ENCODE peak calls at places on chromosomes 2 and 18, in seven cellular contexts. Y, O, E, L, F, C and W are unnamed samples.

GRCh38 chr2:71713581-71714580 is 260.5 kb downstream of the DYSF start:
- DNase-seq in Y (no peak), O (no peak), E (peak), L (no peak), F (no peak), C (no peak), W (no peak)

GRCh38 chr2:132521321-132521720 is 104.7 kb downstream of the GPR39 start:
- DNase-seq in Y (no peak), O (no peak), E (no peak), L (peak), F (no peak), C (no peak), W (peak)

GRCh38 chr2:167964650-167965404 is 282.6 kb downstream of the STK39 start:
- DNase-seq in Y (no peak), O (no peak), E (no peak), L (peak), F (no peak), C (no peak), W (no peak)

GRCh38 chr18:2147424-2147823 is 423.9 kb downstream of the METTL4 start:
- DNase-seq in Y (no peak), O (no peak), E (no peak), L (no peak), F (no peak), C (no peak), W (no peak)

GRCh38 chr2:233210843-233211600 is 40.5 kb upstream of the ATG16L1 start:
- DNase-seq in Y (peak), O (peak), E (peak), L (no peak), F (peak), C (no peak), W (peak)

GRCh38 chr18:8080092-8080491 is 513.0 kb downstream of the PTPRM start:
- DNase-seq in Y (no peak), O (no peak), E (no peak), L (no peak), F (no peak), C (no peak), W (no peak)

GRCh38 chr2:113357071-113357470 is 78.3 kb upstream of the PAX8 start:
- DNase-seq in Y (no peak), O (no peak), E (no peak), L (no peak), F (no peak), C (no peak), W (no peak)

GRCh38 chr2:45826889-45827635 is 175.6 kb downstream of the PRKCE start:
- DNase-seq in Y (no peak), O (no peak), E (peak), L (no peak), F (no peak), C (no peak), W (no peak)

GRCh38 chr2:55038428-55038827 is 11.8 kb downstream of the RTN4 start:
- DNase-seq in Y (no peak), O (no peak), E (no peak), L (no peak), F (no peak), C (no peak), W (no peak)

GRCh38 chr2:16725549-16725948 is 59.9 kb upstream of the CYRIA start:
- DNase-seq in Y (no peak), O (no peak), E (no peak), L (no peak), F (no peak), C (no peak), W (no peak)

GRCh38 chr2:103138123-103138886 is 376.5 kb downstream of the TMEM182 start:
- DNase-seq in Y (no peak), O (no peak), E (no peak), L (no peak), F (no peak), C (no peak), W (no peak)

GRCh38 chr2:5725794-5726463 is 33.7 kb downstream of the SOX11 start:
- DNase-seq in Y (no peak), O (peak), E (no peak), L (peak), F (no peak), C (no peak), W (no peak)

GRCh38 chr2:217951091-217951490 is 51.7 kb downstream of the TNS1 start:
- DNase-seq in Y (no peak), O (no peak), E (peak), L (no peak), F (no peak), C (no peak), W (no peak)

GRCh38 chr18:5238371-5238758 is 41.3 kb upstream of the AKAIN1 start:
- DNase-seq in Y (no peak), O (no peak), E (peak), L (peak), F (peak), C (no peak), W (no peak)

GRCh38 chr2:217218269-217219140 is 358.6 kb upstream of the TNP1 start:
- DNase-seq in Y (peak), O (no peak), E (peak), L (no peak), F (no peak), C (no peak), W (no peak)

GRCh38 chr18:23227729-23228075 is 92.4 kb downstream of the CABLES1 start:
- DNase-seq in Y (no peak), O (peak), E (no peak), L (no peak), F (no peak), C (no peak), W (no peak)

DNA sequence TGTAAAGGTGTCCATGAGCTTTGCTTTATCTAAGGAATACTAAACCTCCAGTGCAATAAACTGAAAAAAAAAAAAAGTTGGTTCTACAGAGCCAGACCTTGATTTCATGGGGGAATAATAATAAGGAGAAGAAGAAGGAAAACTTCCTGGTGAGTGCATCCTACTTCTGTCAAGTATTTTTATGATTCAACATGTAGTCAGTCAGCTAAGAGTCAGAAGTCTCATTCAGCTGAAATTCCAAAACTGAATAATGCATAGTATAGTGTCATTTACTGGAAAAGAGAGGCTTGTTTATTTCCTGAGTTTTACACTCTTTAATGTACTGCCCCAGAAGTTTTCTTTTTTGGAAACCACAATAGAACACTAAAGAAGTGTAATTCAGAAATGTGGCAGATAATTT is 77.8 kb upstream of the TACR1 start:
- DNase-seq in Y (peak), O (no peak), E (no peak), L (no peak), F (no peak), C (no peak), W (peak)
- H3K4me3 ChIP-seq in Y (no peak), O (no peak), E (no peak), L (no peak), F (no peak), C (no peak), W (no peak)

DNA sequence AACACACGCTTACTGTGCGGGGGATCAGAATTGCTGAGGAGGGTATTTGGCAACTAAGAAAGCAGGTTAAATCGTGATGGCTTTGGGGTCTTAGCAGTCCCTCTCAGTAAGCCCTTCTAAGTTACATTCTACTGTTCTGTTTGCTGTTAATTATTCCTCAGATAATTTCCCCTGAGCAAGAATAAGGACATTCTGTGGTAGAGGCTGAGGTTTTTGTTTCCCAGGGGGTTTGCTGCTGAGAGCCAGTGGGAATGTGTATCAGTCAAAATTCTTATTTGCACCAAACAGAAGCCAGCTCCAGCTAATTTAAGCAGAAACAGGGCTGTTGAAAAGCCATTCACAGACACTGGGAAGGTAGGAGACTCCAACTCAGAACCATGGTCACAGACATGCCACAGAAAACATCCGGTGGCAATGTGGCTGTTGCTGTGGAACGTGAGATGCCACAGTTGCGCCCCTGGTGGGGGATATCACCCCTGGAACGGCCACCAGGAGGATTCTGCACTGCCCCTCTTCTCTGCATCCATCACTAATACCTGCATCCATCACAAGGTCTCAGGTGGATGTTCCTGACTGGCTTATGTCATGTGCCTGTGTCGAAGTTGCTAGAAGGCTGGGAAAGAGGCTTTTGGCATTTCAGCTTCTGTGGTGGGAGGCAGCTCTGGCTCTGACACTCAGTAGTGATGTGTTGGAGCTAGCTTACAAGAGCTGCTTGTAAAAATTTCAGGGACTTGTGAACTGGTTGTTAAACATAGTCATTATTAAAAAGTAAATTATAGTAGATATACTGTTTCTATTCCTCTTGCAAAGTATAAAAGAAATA is 23.2 kb downstream of the SLC4A3 start:
- DNase-seq in Y (no peak), O (no peak), E (no peak), L (no peak), F (no peak), C (no peak), W (no peak)
- TF ChIP-seq CTCF in Y (no peak), O (no peak), E (no peak), L (no peak), F (no peak), C (no peak), W (no peak)

GRCh38 chr2:105596522-105596921 is 148.2 kb upstream of the NCK2 start:
- DNase-seq in Y (no peak), O (no peak), E (no peak), L (no peak), F (no peak), C (no peak), W (no peak)

GRCh38 chr2:105598404-105598803 is 146.3 kb upstream of the NCK2 start:
- DNase-seq in Y (no peak), O (no peak), E (no peak), L (no peak), F (no peak), C (no peak), W (no peak)

GRCh38 chr2:105597011-105597830 is 147.5 kb upstream of the NCK2 start:
- DNase-seq in Y (no peak), O (no peak), E (no peak), L (no peak), F (no peak), C (no peak), W (no peak)

GRCh38 chr2:105598853-105599252 is 145.9 kb upstream of the NCK2 start:
- DNase-seq in Y (no peak), O (no peak), E (no peak), L (no peak), F (no peak), C (no peak), W (no peak)

DNA sequence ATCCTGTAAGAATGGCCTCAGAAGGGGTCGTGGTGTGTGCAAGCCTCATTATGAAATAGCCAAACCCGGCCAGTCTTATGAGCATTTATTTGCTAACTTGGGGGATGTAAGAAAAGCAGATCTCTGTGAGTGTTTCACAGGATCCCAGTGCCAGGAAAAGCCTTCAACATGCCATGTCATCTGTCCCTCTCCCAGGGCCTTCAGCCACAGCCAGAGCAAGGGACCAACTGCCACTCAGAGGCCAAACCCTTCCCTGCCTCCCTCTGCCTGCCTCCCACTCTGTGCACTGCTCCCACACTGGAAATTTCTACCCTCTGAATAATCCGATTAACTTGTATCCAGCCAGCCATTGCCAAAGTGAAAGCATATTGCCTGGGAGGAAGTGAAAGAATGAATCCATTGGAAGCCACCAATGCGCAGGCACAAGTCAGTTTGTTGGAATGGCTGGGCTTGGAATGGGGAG is 146.8 kb upstream of the NCK2 start:
- DNase-seq in Y (no peak), O (no peak), E (no peak), L (no peak), F (no peak), C (no peak), W (no peak)
- H3K4me3 ChIP-seq in Y (no peak), O (no peak), E (no peak), L (no peak), F (no peak), C (no peak), W (no peak)

DNA sequence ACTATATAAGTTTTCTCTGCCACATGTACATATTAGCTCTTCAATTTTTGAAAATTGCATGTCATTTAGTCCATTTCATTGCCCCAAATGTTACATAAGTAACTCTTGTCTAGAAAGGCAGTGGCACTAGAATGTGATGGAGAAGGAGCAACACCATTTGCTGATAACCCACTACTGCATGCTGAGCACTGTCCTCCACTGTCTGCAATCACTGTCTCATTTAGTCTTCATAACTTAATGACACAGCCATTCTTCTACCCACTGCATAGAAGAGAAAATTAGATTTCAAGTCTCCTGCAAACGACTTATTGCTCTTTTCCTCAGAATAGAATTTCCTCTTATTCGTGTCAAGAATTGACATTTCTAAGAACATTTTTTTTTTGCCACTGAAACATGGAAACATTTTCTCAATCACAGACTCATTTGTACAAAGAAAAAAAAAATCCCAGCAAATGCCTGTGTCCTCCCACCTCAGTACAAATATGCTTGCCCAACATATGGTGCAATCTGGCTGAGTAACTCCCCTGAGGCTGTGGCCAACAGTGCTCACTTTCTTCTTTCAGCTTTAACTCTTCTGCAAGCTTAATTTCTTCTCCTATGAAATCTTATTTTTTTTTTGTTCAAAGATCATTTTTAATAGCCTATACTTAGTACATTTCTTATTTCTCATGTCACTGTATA is 768.6 kb upstream of the HS6ST1 start:
- DNase-seq in Y (no peak), O (no peak), E (peak), L (no peak), F (peak), C (no peak), W (no peak)
- TF ChIP-seq CTCF in Y (no peak), O (no peak), E (no peak), L (no peak), F (no peak), C (no peak), W (no peak)

GRCh38 chr2:162166745-162167144 is 14.7 kb upstream of the GCG start:
- DNase-seq in Y (no peak), O (no peak), E (no peak), L (no peak), F (no peak), C (no peak), W (no peak)
- H3K4me3 ChIP-seq in Y (no peak), O (no peak), E (no peak), L (no peak), F (no peak), C (no peak), W (no peak)

GRCh38 chr2:238106698-238107524 is 6.8 kb downstream of the ESPNL start:
- DNase-seq in Y (no peak), O (no peak), E (peak), L (peak), F (no peak), C (no peak), W (no peak)
- TF ChIP-seq CTCF in Y (peak), O (peak), E (no peak), L (peak), F (no peak), C (peak), W (peak)

DNA sequence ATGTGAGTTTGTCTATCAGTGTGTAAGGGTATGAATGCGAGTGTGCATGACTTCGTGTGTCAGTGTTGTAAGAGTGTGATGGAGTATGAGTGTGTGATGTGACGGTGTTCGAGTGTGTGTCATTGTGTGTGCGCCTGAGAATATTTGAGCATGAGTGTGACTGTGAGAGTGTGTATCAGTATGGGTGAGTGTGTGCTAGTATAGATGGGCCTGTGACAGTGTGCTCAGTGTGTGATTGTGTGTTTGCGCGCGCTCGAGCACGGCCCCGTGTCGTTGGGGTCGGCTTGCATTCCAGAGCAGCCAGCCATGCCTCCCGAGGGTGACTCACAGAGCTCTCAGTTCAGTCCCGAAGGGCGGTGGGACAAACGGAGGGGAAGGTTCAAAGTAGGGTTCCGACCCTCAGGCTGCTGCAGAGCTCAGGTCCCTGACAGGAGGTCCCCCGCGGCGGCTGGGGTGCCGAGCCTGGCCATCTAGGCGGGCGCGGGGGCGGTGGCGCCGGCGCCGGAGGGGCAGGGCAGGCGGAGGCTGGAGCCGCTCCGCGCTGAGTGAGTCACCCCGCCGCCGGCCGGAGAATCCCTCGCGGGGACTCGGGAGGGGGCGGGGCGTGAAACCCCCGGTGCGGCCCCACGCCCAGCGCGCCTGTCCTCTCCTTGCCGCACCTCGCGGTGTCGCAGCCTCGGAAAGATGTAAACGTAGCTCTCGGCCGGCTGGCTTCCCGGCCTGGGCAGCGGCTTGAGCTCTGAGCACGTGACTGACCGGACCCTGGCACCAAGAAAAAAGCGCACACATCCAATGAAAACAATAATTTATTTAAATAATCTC is 3.8 kb downstream of the DLX2 start:
- DNase-seq in Y (no peak), O (peak), E (peak), L (peak), F (no peak), C (peak), W (no peak)
- H3K4me3 ChIP-seq in Y (peak), O (peak), E (peak), L (peak), F (peak), C (peak), W (peak)

GRCh38 chr2:57515366-57515765 is 531.2 kb upstream of the VRK2 start:
- DNase-seq in Y (no peak), O (no peak), E (no peak), L (no peak), F (no peak), C (no peak), W (no peak)

DNA sequence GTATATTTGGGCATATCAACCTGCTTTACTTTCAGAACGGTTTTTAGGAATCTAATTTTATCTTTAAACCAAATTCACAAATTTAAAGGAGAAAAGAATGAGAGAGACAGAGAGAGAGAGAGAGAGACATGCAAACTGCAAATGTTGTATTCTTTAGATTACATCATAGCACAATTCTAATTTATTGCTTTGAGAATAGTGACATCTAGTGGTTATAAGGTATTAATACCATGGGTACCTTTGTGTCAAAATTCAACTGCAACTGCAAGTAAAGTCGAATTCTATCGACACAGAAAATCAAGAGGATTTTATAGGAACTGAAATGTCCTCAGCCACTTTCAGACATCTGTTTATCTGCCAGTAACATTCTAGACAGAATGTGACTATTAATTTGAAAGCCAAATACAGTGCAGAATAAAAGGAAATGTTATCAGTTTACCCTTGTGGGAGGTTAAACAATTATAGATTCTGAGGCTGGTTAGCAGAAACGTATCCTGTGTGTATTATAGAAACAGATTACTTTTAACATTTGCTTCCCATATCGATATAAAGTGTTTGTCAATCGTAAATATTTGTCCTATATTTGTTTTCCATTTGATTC is 529.8 kb upstream of the VRK2 start:
- DNase-seq in Y (no peak), O (no peak), E (no peak), L (peak), F (no peak), C (peak), W (peak)
- TF ChIP-seq CTCF in Y (peak), O (peak), E (peak), L (peak), F (peak), C (peak), W (no peak)

GRCh38 chr2:196113061-196113974 is 44.7 kb upstream of the DNAH7 start:
- DNase-seq in Y (no peak), O (no peak), E (no peak), L (peak), F (peak), C (no peak), W (peak)
- H3K4me3 ChIP-seq in Y (no peak), O (no peak), E (peak), L (no peak), F (no peak), C (no peak), W (no peak)

GRCh38 chr18:57974585-57974984 is 69.4 kb upstream of the NEDD4L start:
- DNase-seq in Y (no peak), O (no peak), E (no peak), L (no peak), F (no peak), C (no peak), W (no peak)

GRCh38 chr18:57975805-57976204 is 68.2 kb upstream of the NEDD4L start:
- DNase-seq in Y (no peak), O (no peak), E (no peak), L (no peak), F (no peak), C (no peak), W (no peak)

GRCh38 chr18:57973889-57974288 is 70.1 kb upstream of the NEDD4L start:
- DNase-seq in Y (no peak), O (no peak), E (no peak), L (no peak), F (no peak), C (no peak), W (no peak)

GRCh38 chr18:57969824-57970223 is 74.2 kb upstream of the NEDD4L start:
- DNase-seq in Y (no peak), O (no peak), E (no peak), L (no peak), F (no peak), C (no peak), W (no peak)

GRCh38 chr18:57970356-57971095 is 73.5 kb upstream of the NEDD4L start:
- DNase-seq in Y (no peak), O (no peak), E (no peak), L (peak), F (no peak), C (peak), W (no peak)
- TF ChIP-seq CTCF in Y (peak), O (peak), E (no peak), L (peak), F (no peak), C (peak), W (no peak)